ENCODE peak calls at places on chromosomes 13 and 19, in ten cellular contexts. Y is heart right ventricle, G is IMR-90, I is keratinocyte, W is lower lobe of right lung, C is Panc1, M is pancreas, Q is aorta, A is transverse colon, P is gastrocnemius medialis. K is an unnamed sample. For H3K36me3, the result is how much of the 10 kb centered on the place peaks cover.

GRCh38 chr19:55283548-55284393 is at the start of gene BRSK1:
- DNase-seq in Y (peak), G (peak), I (no peak), W (no peak), C (no peak), M (no peak), Q (peak), A (peak), P (no peak), K (no peak)

GRCh38 chr19:45428385-45429231 is 4.9 kb upstream of the ERCC1 start:
- DNase-seq in Y (peak), G (peak), I (no peak), W (peak), C (no peak), M (peak), Q (peak), A (peak), P (peak), K (no peak)

GRCh38 chr19:13705928-13706447 is 58.3 kb upstream of the MRI1 start:
- DNase-seq in Y (no peak), G (no peak), I (no peak), W (no peak), C (no peak), M (no peak), Q (no peak), A (no peak), P (no peak), K (no peak)

GRCh38 chr19:18833849-18834643 is 2.3 kb downstream of the UPF1 start:
- DNase-seq in Y (no peak), G (no peak), I (no peak), W (no peak), C (no peak), M (no peak), Q (no peak), A (peak), P (no peak), K (peak)

GRCh38 chr13:25490236-25490635 is 118.5 kb downstream of the ATP8A2 start:
- DNase-seq in Y (no peak), G (no peak), I (no peak), W (no peak), C (no peak), M (no peak), Q (no peak), A (no peak), P (no peak), K (no peak)

GRCh38 chr13:30338331-30338851 is 31.0 kb upstream of the KATNAL1 start:
- DNase-seq in Y (no peak), G (peak), I (peak), W (no peak), C (no peak), M (no peak), Q (no peak), A (no peak), P (no peak), K (no peak)

GRCh38 chr19:48424694-48425219 is 21.0 kb upstream of the GRWD1 start:
- DNase-seq in Y (no peak), G (peak), I (no peak), W (no peak), C (no peak), M (no peak), Q (no peak), A (no peak), P (no peak), K (no peak)

GRCh38 chr19:32686847-32687450 is 4.7 kb upstream of the NUDT19 start:
- DNase-seq in Y (no peak), G (no peak), I (no peak), W (no peak), C (no peak), M (no peak), Q (no peak), A (no peak), P (no peak), K (no peak)

GRCh38 chr13:74758188-74758587 is 624.0 kb upstream of the KLF12 start:
- DNase-seq in Y (no peak), G (no peak), I (no peak), W (no peak), C (no peak), M (no peak), Q (no peak), A (no peak), P (no peak), K (no peak)

GRCh38 chr19:18128044-18128443 is 24.9 kb upstream of the PIK3R2 start:
- DNase-seq in Y (no peak), G (peak), I (no peak), W (no peak), C (no peak), M (no peak), Q (no peak), A (no peak), P (no peak), K (no peak)

GRCh38 chr13:37656247-37656940 is 57.8 kb upstream of the POSTN start:
- DNase-seq in Y (no peak), G (peak), I (peak), W (no peak), C (peak), M (no peak), Q (no peak), A (no peak), P (no peak), K (no peak)

GRCh38 chr13:24842533-24843278 is 78.7 kb downstream of the RNF17 start:
- DNase-seq in Y (no peak), G (no peak), I (no peak), W (peak), C (no peak), M (no peak), Q (no peak), A (no peak), P (no peak), K (no peak)

GRCh38 chr19:29941828-29942403 is at the start of gene URI1:
- DNase-seq in Y (peak), G (peak), I (peak), W (peak), C (peak), M (peak), Q (peak), A (peak), P (peak), K (peak)

GRCh38 chr19:17985037-17985818 is 18.3 kb downstream of the KCNN1 start:
- DNase-seq in Y (no peak), G (no peak), I (no peak), W (no peak), C (no peak), M (no peak), Q (no peak), A (no peak), P (no peak), K (no peak)

GRCh38 chr13:62171697-62172096 is 756.0 kb upstream of the PCDH20 start:
- DNase-seq in Y (no peak), G (no peak), I (no peak), W (no peak), C (no peak), M (no peak), Q (no peak), A (no peak), P (no peak), K (no peak)

GRCh38 chr13:97165527-97166425 is 56.4 kb upstream of the MBNL2 start:
- DNase-seq in Y (no peak), G (no peak), I (no peak), W (no peak), C (no peak), M (no peak), Q (no peak), A (no peak), P (no peak), K (peak)

GRCh38 chr19:18349524-18350128 is 9.2 kb downstream of the PGPEP1 start:
- DNase-seq in Y (peak), G (peak), I (no peak), W (peak), C (no peak), M (peak), Q (peak), A (peak), P (no peak), K (peak)

GRCh38 chr19:42514449-42514848 is 13.8 kb downstream of the CEACAM1 start:
- DNase-seq in Y (no peak), G (no peak), I (no peak), W (no peak), C (no peak), M (no peak), Q (no peak), A (no peak), P (no peak), K (no peak)

GRCh38 chr19:42515241-42515832 is 12.9 kb downstream of the CEACAM1 start:
- DNase-seq in Y (no peak), G (no peak), I (no peak), W (no peak), C (no peak), M (no peak), Q (no peak), A (no peak), P (no peak), K (no peak)

GRCh38 chr19:42516771-42517170 is 11.5 kb downstream of the CEACAM1 start:
- DNase-seq in Y (no peak), G (no peak), I (no peak), W (no peak), C (no peak), M (no peak), Q (no peak), A (no peak), P (no peak), K (no peak)

GRCh38 chr19:42524250-42524649 is 4.0 kb downstream of the CEACAM1 start:
- DNase-seq in Y (no peak), G (no peak), I (no peak), W (no peak), C (no peak), M (no peak), Q (no peak), A (no peak), P (no peak), K (no peak)

DNA sequence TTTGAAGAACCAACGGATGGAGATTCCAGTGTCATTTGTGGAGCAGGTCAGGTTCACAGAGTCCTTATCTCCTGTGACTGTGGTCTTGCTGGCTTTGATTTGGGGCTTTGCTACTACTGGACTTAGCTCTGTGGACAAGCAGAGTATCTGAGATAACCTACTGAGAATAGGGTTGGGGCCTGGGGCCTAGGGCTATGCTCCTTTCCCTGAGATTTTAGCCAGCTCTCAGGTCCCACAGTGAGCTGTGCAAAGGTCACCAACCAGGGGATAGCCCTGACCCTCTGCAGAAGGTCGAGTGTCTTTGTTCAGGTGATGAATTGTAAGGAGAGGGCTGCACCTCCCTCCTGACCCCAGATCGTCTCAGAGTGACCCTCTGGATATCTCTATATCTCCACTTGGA is 9.2 kb downstream of the CEACAM1 start:
- DNase-seq in Y (no peak), G (no peak), I (no peak), W (no peak), C (no peak), M (no peak), Q (no peak), A (no peak), P (no peak), K (no peak)
- H3K36me3 ChIP-seq in Y (under half), G (under half), I (under half), W (under half), C (under half), M (under half), Q (under half), A (under half), P (under half), K (under half)

GRCh38 chr19:21751379-21751778 is 16.0 kb downstream of the ZNF100 start:
- DNase-seq in Y (no peak), G (peak), I (no peak), W (no peak), C (no peak), M (no peak), Q (no peak), A (no peak), P (no peak), K (no peak)

GRCh38 chr19:21750586-21751128 is 16.7 kb downstream of the ZNF100 start:
- DNase-seq in Y (no peak), G (no peak), I (no peak), W (no peak), C (no peak), M (no peak), Q (peak), A (no peak), P (no peak), K (no peak)

GRCh38 chr19:21749090-21749489 is 18.3 kb downstream of the ZNF100 start:
- DNase-seq in Y (no peak), G (peak), I (no peak), W (no peak), C (no peak), M (no peak), Q (no peak), A (no peak), P (no peak), K (no peak)

GRCh38 chr19:21748088-21748487 is 19.3 kb downstream of the ZNF100 start:
- DNase-seq in Y (no peak), G (no peak), I (no peak), W (no peak), C (no peak), M (no peak), Q (no peak), A (no peak), P (no peak), K (no peak)
- H3K36me3 ChIP-seq in Y (under half), G (under half), I (under half), W (under half), C (under half), M (under half), Q (under half), A (half or more), P (under half), K (under half)

GRCh38 chr13:41608111-41608510 is 150.8 kb downstream of the RGCC start:
- DNase-seq in Y (no peak), G (no peak), I (no peak), W (no peak), C (no peak), M (no peak), Q (no peak), A (no peak), P (no peak), K (no peak)

GRCh38 chr13:41609828-41610227 is 152.5 kb downstream of the RGCC start:
- DNase-seq in Y (no peak), G (no peak), I (no peak), W (no peak), C (no peak), M (no peak), Q (no peak), A (no peak), P (no peak), K (no peak)

GRCh38 chr13:41611385-41611784 is 154.0 kb downstream of the RGCC start:
- DNase-seq in Y (no peak), G (no peak), I (no peak), W (no peak), C (no peak), M (no peak), Q (no peak), A (no peak), P (no peak), K (no peak)

GRCh38 chr13:41608779-41609178 is 151.4 kb downstream of the RGCC start:
- DNase-seq in Y (no peak), G (peak), I (no peak), W (no peak), C (no peak), M (no peak), Q (no peak), A (no peak), P (no peak), K (no peak)

GRCh38 chr13:41610426-41610825 is 153.1 kb downstream of the RGCC start:
- DNase-seq in Y (peak), G (peak), I (peak), W (peak), C (no peak), M (no peak), Q (no peak), A (no peak), P (peak), K (no peak)
- H3K36me3 ChIP-seq in Y (under half), G (under half), I (under half), W (under half), C (under half), M (under half), Q (under half), A (under half), P (under half), K (under half)

DNA sequence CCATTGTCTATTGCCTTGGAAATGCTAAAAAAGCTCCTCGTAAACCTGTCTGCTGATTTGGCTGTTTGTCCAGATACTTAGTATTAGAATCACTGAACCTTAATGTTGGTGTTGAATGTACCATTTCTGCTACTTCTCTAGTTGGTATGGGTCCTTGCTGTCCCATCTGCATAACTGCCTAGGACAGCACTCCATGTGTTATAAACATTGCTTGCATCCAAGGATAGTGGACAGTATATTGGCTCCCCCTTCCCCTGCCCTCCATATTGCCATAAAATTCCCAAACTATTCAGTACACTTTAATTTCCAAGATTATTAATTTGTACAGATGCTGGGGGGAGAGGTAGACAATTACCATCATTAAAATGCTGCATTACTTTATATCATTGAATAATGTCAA is 36.2 kb downstream of the LSM14A start:
- DNase-seq in Y (no peak), G (no peak), I (no peak), W (no peak), C (no peak), M (no peak), Q (no peak), A (no peak), P (no peak), K (no peak)
- H3K36me3 ChIP-seq in Y (under half), G (under half), I (under half), W (half or more), C (under half), M (under half), Q (under half), A (under half), P (under half), K (under half)

GRCh38 chr13:65912516-65912915 is 1317.6 kb downstream of the PCDH9 start:
- DNase-seq in Y (no peak), G (no peak), I (no peak), W (no peak), C (no peak), M (no peak), Q (no peak), A (no peak), P (no peak), K (no peak)

GRCh38 chr13:65921933-65922332 is 1308.2 kb downstream of the PCDH9 start:
- DNase-seq in Y (no peak), G (no peak), I (no peak), W (no peak), C (no peak), M (no peak), Q (no peak), A (no peak), P (no peak), K (no peak)

GRCh38 chr13:65913173-65913572 is 1317.0 kb downstream of the PCDH9 start:
- DNase-seq in Y (no peak), G (peak), I (no peak), W (no peak), C (no peak), M (no peak), Q (no peak), A (no peak), P (no peak), K (no peak)

GRCh38 chr13:65914707-65915106 is 1315.4 kb downstream of the PCDH9 start:
- DNase-seq in Y (no peak), G (peak), I (no peak), W (no peak), C (no peak), M (no peak), Q (no peak), A (no peak), P (no peak), K (no peak)

GRCh38 chr13:65917731-65918130 is 1312.4 kb downstream of the PCDH9 start:
- DNase-seq in Y (no peak), G (no peak), I (no peak), W (no peak), C (no peak), M (no peak), Q (no peak), A (no peak), P (no peak), K (no peak)
- H3K36me3 ChIP-seq in Y (under half), G (under half), I (under half), W (under half), C (under half), M (under half), Q (under half), A (under half), P (under half), K (under half)

DNA sequence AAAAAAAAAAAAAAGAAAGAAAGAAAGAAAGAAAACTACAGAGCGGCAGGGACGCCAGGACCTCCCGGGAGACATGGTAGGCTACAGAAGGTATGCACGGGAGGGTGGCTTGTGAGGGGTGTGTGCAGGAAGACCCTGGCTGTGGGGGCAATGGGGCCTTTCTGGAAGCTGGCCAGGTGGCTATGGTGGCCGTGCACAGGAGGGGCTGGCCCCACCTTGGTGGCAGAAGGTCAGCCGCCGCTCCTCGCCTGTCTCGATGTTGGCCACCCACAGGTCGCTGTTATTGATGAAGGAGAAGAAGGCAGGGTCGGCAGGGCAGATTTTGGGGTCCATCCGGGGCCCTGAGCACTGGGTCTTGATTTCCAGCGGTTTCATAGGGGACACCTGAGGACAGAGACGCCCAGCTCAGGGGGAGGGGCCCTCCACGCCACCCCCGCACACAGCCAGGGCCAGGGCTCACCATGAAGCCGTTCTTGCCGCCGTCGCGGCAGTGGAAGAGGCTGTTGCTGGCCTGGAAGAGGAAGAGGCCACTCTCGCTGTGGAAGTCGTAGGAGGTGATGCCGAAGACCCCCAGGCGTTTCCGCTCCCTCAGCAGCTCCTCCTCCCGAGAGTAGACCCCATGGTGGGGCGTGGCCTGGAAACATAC is 19.8 kb downstream of the DPP9 start:
- DNase-seq in Y (no peak), G (no peak), I (no peak), W (no peak), C (no peak), M (no peak), Q (no peak), A (no peak), P (no peak), K (no peak)
- H3K36me3 ChIP-seq in Y (half or more), G (half or more), I (half or more), W (half or more), C (under half), M (under half), Q (under half), A (under half), P (under half), K (under half)

GRCh38 chr19:6812612-6813011 is 40.1 kb downstream of the VAV1 start:
- DNase-seq in Y (no peak), G (no peak), I (no peak), W (no peak), C (no peak), M (no peak), Q (no peak), A (no peak), P (no peak), K (no peak)

GRCh38 chr19:6819323-6819722 is 46.8 kb downstream of the VAV1 start:
- DNase-seq in Y (no peak), G (no peak), I (no peak), W (no peak), C (no peak), M (no peak), Q (no peak), A (no peak), P (no peak), K (no peak)

GRCh38 chr19:6820237-6820636 is 47.7 kb downstream of the VAV1 start:
- DNase-seq in Y (no peak), G (no peak), I (no peak), W (no peak), C (no peak), M (no peak), Q (no peak), A (no peak), P (no peak), K (no peak)

GRCh38 chr19:6813659-6814058 is 41.2 kb downstream of the VAV1 start:
- DNase-seq in Y (no peak), G (no peak), I (no peak), W (no peak), C (no peak), M (no peak), Q (no peak), A (no peak), P (no peak), K (no peak)

DNA sequence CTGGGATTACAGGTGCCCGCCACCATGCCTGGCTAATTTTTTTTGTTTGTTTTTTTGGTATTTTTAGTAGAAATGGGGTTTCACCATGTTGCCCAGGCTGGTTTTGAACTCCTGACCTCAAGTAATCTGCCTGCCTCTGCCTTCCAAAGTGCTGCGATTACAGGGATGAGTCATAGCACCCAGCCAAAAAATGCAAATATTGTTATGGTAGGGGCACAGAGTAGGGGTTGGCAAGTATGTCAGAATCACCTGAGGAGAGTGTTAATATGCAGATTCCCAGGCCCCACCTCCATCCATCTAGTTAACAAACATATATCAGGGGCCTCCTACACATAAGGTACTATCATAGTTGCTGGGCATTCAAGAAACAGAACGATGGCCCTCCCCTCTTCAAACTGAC is 44.7 kb downstream of the VAV1 start:
- DNase-seq in Y (no peak), G (no peak), I (no peak), W (no peak), C (no peak), M (no peak), Q (no peak), A (no peak), P (no peak), K (no peak)
- H3K36me3 ChIP-seq in Y (under half), G (under half), I (under half), W (under half), C (under half), M (under half), Q (under half), A (under half), P (under half), K (under half)